ENCODE peak calls at places on chromosomes 16 and 17, in five cellular contexts. X, P, C, L and K are unnamed samples.

GRCh38 chr16:80117731-80118130 is 423.1 kb upstream of the DYNLRB2 start:
- DNase-seq in C (peak), X (no peak), L (no peak), P (peak), K (no peak)

GRCh38 chr16:85428899-85429775 is 184.0 kb upstream of the GSE1 start:
- DNase-seq in C (no peak), L (no peak), P (no peak), X (no peak), K (no peak)

GRCh38 chr17:61139219-61139618 is 260.4 kb upstream of the TBX2 start:
- DNase-seq in X (no peak), C (no peak), P (peak), L (peak), K (peak)

GRCh38 chr16:90001761-90002503 is 17.3 kb downstream of the DBNDD1 start:
- DNase-seq in C (no peak), L (no peak), P (no peak), X (no peak), K (no peak)

GRCh38 chr16:77918792-77919707 is 103.3 kb upstream of the CLEC3A start:
- DNase-seq in L (no peak), X (no peak), P (no peak), C (no peak), K (no peak)

GRCh38 chr16:62036807-62037135 is 533 bp upstream of the CDH8 start:
- DNase-seq in C (no peak), X (peak), L (no peak), P (no peak), K (no peak)

GRCh38 chr16:69924777-69925191 is 26.4 kb upstream of the CLEC18A start:
- DNase-seq in P (peak), C (no peak), X (no peak), L (no peak), K (no peak)

GRCh38 chr16:9107025-9107970 is 15.9 kb downstream of the HAPSTR1 start:
- DNase-seq in P (peak), L (no peak), X (no peak), C (no peak), K (no peak)

GRCh38 chr17:7897090-7897489 is 8.5 kb downstream of the CHD3 start:
- DNase-seq in X (no peak), P (no peak), C (no peak), L (no peak), K (no peak)

GRCh38 chr17:7893226-7893880 is 4.8 kb downstream of the CHD3 start:
- DNase-seq in X (no peak), P (no peak), L (no peak), C (no peak), K (no peak)

GRCh38 chr17:7894226-7894625 is 5.6 kb downstream of the CHD3 start:
- DNase-seq in P (no peak), L (no peak), C (no peak), X (no peak), K (no peak)

GRCh38 chr17:7894866-7895265 is 6.3 kb downstream of the CHD3 start:
- DNase-seq in C (no peak), X (no peak), P (no peak), L (no peak), K (no peak)

DNA sequence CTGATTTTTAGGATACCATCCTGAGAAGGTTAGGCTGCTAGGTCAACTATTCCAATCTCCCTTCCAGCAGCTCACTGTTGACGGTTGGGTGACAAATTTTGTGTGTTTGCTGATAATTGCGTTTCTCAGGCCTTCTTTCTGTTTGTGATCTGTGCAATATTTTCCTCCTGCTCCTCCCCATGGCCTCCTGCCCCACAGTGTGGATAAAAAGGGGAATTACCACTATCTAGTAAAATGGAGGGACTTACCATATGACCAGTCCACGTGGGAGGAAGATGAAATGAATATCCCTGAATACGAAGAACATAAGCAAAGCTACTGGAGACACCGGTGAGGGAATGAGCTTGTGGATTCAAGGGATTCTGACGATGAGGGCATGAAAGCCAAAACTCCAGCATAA is 9.2 kb downstream of the CHD3 start:
- DNase-seq in L (no peak), P (peak), C (no peak), X (no peak), K (no peak)
- TF ChIP-seq CTCF in L (no peak), P (peak), C (no peak), X (peak), K (peak)

GRCh38 chr16:10618710-10619209 is 38.4 kb upstream of the EMP2 start:
- DNase-seq in C (peak), L (no peak), P (no peak), X (no peak), K (no peak)

GRCh38 chr16:10620120-10620519 is 39.7 kb upstream of the EMP2 start:
- DNase-seq in P (no peak), C (no peak), L (no peak), X (no peak), K (no peak)

GRCh38 chr16:10616744-10617640 is 36.6 kb upstream of the EMP2 start:
- DNase-seq in C (peak), X (peak), P (peak), L (no peak), K (no peak)

GRCh38 chr16:10617662-10618420 is 37.4 kb upstream of the EMP2 start:
- DNase-seq in X (no peak), P (peak), L (no peak), C (no peak), K (no peak)

DNA sequence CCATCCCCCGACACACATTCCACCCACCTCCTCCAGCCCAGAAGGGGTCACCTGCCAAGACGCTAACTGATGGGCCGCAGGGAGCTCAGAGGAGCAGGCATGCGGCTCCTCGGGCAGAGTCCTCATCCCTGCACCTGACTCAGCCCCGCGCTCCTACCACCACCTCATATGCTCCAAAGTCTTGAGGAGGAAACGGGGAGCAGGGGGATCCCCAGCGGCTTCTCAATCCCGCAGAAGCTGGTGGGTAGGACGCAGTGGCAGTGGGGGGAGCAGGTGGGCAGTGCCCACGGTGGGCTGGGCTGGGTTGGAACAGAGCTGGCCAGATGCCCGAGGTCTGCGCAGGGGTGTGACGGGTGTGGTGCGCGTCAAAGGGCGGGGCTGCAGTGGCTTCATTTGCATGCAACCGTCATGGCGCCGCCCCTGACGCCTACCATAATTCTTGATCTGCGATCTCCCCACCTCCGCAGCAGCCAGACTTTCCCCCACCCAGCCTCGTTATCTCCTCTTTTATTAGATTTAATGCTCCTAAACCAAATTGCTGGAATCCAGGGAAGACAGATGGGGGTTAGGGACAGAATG is 39.0 kb upstream of the EMP2 start:
- DNase-seq in L (no peak), C (peak), P (no peak), X (peak), K (no peak)
- H3K4me3 ChIP-seq in L (no peak), C (no peak), P (no peak), X (peak), K (no peak)

GRCh38 chr16:57998484-57998883 is 2.0 kb downstream of the ZNF319 start:
- DNase-seq in L (no peak), P (peak), C (no peak), X (no peak), K (no peak)

GRCh38 chr16:57998992-57999365 is 1.5 kb downstream of the ZNF319 start:
- DNase-seq in C (no peak), P (no peak), L (no peak), X (no peak), K (no peak)

GRCh38 chr16:57999971-58000705 is at the start of gene ZNF319:
- DNase-seq in X (peak), L (no peak), C (no peak), P (no peak), K (no peak)

GRCh38 chr16:58000706-58001676 is at the start of gene USB1:
- DNase-seq in P (peak), C (peak), L (peak), X (peak), K (peak)

GRCh38 chr16:57999366-57999970 is 1.0 kb downstream of the ZNF319 start:
- DNase-seq in C (no peak), L (no peak), X (peak), P (peak), K (no peak)
- TF ChIP-seq CTCF in C (no peak), L (peak), X (no peak), P (no peak), K (no peak)

GRCh38 chr16:10982430-10983174 is 38.2 kb downstream of the CLEC16A start:
- DNase-seq in X (no peak), L (no peak), P (peak), C (no peak), K (peak)
- H3K4me3 ChIP-seq in X (no peak), L (peak), P (no peak), C (no peak), K (peak)

DNA sequence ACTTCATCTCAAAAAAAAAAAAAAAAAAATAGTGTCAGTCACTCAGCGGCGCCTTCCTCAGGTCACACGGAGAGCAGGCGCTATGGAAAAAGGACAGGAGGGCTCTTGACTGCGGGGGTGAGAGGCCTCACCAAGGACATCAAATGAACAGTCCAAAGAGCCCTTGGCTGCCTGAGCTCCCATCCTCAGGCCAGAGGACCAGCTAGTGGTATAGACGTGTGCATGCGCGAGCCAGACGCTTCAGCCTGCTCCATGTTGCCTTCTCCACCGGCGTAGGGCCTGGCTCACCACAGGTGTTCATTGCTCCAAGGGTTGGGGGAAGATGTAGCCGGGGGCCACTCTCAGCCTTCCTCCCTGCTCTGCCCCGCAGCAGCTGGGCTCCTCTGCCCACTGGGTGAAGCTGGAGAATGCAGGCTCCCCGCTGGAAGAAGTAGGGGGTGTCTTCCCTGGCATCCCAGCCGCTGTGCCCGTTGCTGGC is 65.8 kb upstream of the PLCG2 start:
- DNase-seq in C (no peak), P (no peak), X (no peak), L (no peak), K (no peak)
- TF ChIP-seq CTCF in C (no peak), P (no peak), X (no peak), L (no peak), K (no peak)